ENCODE peak calls at places on chromosomes 11 and 22, in seven cellular contexts. One of them, this sample, is unnamed.

GRCh38 chr11:19727246-19727645 is 14.6 kb downstream of the NAV2 start:
- DNase-seq in left lung: no peak
- DNase-seq in DND-41: no peak
- DNase-seq in effector memory CD4-positive, alpha-beta T cell: no peak
- DNase-seq in breast epithelium: no peak
- DNase-seq in HFF-Myc: peak
- DNase-seq in GM12865: no peak
- DNase-seq in this sample: no peak

GRCh38 chr11:120135838-120136237 is 2.1 kb downstream of the TRIM29 start:
- DNase-seq in breast epithelium: no peak
- DNase-seq in DND-41: no peak
- DNase-seq in effector memory CD4-positive, alpha-beta T cell: no peak
- DNase-seq in left lung: no peak
- DNase-seq in GM12865: no peak
- DNase-seq in HFF-Myc: no peak
- DNase-seq in this sample: no peak

GRCh38 chr22:37060801-37061610 is 9.5 kb downstream of the KCTD17 start:
- DNase-seq in effector memory CD4-positive, alpha-beta T cell: no peak
- DNase-seq in breast epithelium: no peak
- DNase-seq in DND-41: no peak
- DNase-seq in HFF-Myc: no peak
- DNase-seq in left lung: no peak
- DNase-seq in GM12865: peak
- DNase-seq in this sample: no peak

GRCh38 chr11:72669527-72669926 is 4.7 kb downstream of the PDE2A start:
- DNase-seq in DND-41: no peak
- DNase-seq in HFF-Myc: no peak
- DNase-seq in breast epithelium: no peak
- DNase-seq in GM12865: peak
- DNase-seq in left lung: no peak
- DNase-seq in effector memory CD4-positive, alpha-beta T cell: no peak
- DNase-seq in this sample: no peak

GRCh38 chr22:20816559-20816958 is 42.1 kb downstream of the PI4KA start:
- DNase-seq in DND-41: no peak
- DNase-seq in left lung: no peak
- DNase-seq in breast epithelium: peak
- DNase-seq in GM12865: no peak
- DNase-seq in HFF-Myc: no peak
- DNase-seq in effector memory CD4-positive, alpha-beta T cell: no peak
- DNase-seq in this sample: no peak

GRCh38 chr11:92296138-92296515 is 71.5 kb downstream of the FAT3 start:
- DNase-seq in effector memory CD4-positive, alpha-beta T cell: no peak
- DNase-seq in breast epithelium: no peak
- DNase-seq in DND-41: no peak
- DNase-seq in HFF-Myc: peak
- DNase-seq in left lung: no peak
- DNase-seq in GM12865: no peak
- DNase-seq in this sample: no peak

GRCh38 chr11:64499261-64500004 is 91.6 kb upstream of the SLC22A12 start:
- DNase-seq in DND-41: no peak
- DNase-seq in GM12865: no peak
- DNase-seq in breast epithelium: no peak
- DNase-seq in effector memory CD4-positive, alpha-beta T cell: no peak
- DNase-seq in left lung: peak
- DNase-seq in HFF-Myc: no peak
- DNase-seq in this sample: peak

GRCh38 chr11:45282070-45282469 is 4.1 kb downstream of the SYT13 start:
- DNase-seq in left lung: no peak
- DNase-seq in breast epithelium: no peak
- DNase-seq in GM12865: no peak
- DNase-seq in DND-41: no peak
- DNase-seq in HFF-Myc: no peak
- DNase-seq in effector memory CD4-positive, alpha-beta T cell: no peak
- DNase-seq in this sample: no peak

GRCh38 chr11:26741036-26741435 is 19.2 kb upstream of the SLC5A12 start:
- DNase-seq in GM12865: no peak
- DNase-seq in effector memory CD4-positive, alpha-beta T cell: no peak
- DNase-seq in HFF-Myc: peak
- DNase-seq in left lung: no peak
- DNase-seq in DND-41: no peak
- DNase-seq in breast epithelium: no peak
- DNase-seq in this sample: no peak

GRCh38 chr11:110463153-110463552 is 33.4 kb downstream of the FDX1 start:
- DNase-seq in left lung: peak
- DNase-seq in breast epithelium: no peak
- DNase-seq in DND-41: peak
- DNase-seq in HFF-Myc: no peak
- DNase-seq in effector memory CD4-positive, alpha-beta T cell: no peak
- DNase-seq in GM12865: peak
- DNase-seq in this sample: no peak

GRCh38 chr11:34837246-34837856 is 78.8 kb downstream of the APIP start:
- DNase-seq in breast epithelium: no peak
- DNase-seq in effector memory CD4-positive, alpha-beta T cell: no peak
- DNase-seq in DND-41: no peak
- DNase-seq in GM12865: no peak
- DNase-seq in HFF-Myc: no peak
- DNase-seq in left lung: no peak
- DNase-seq in this sample: no peak

GRCh38 chr11:76415073-76415472 is 29.7 kb upstream of the EMSY start:
- DNase-seq in left lung: no peak
- DNase-seq in effector memory CD4-positive, alpha-beta T cell: no peak
- DNase-seq in DND-41: no peak
- DNase-seq in HFF-Myc: no peak
- DNase-seq in breast epithelium: no peak
- DNase-seq in GM12865: no peak
- DNase-seq in this sample: no peak

GRCh38 chr11:10856689-10857603 is 907 bp downstream of the ZBED5 start:
- DNase-seq in DND-41: no peak
- DNase-seq in GM12865: peak
- DNase-seq in HFF-Myc: no peak
- DNase-seq in left lung: no peak
- DNase-seq in breast epithelium: no peak
- DNase-seq in effector memory CD4-positive, alpha-beta T cell: no peak
- DNase-seq in this sample: peak

GRCh38 chr11:33775064-33775807 is 916 bp upstream of the FBXO3 start:
- DNase-seq in breast epithelium: no peak
- DNase-seq in DND-41: no peak
- DNase-seq in GM12865: no peak
- DNase-seq in left lung: no peak
- DNase-seq in effector memory CD4-positive, alpha-beta T cell: no peak
- DNase-seq in HFF-Myc: no peak
- DNase-seq in this sample: no peak

GRCh38 chr11:43376594-43376993 is 17.9 kb downstream of the TTC17 start:
- DNase-seq in DND-41: no peak
- DNase-seq in breast epithelium: no peak
- DNase-seq in effector memory CD4-positive, alpha-beta T cell: no peak
- DNase-seq in left lung: no peak
- DNase-seq in GM12865: no peak
- DNase-seq in HFF-Myc: peak
- DNase-seq in this sample: no peak

GRCh38 chr11:16902979-16903378 is 111.2 kb downstream of the PLEKHA7 start:
- DNase-seq in HFF-Myc: no peak
- DNase-seq in left lung: no peak
- DNase-seq in effector memory CD4-positive, alpha-beta T cell: no peak
- DNase-seq in GM12865: peak
- DNase-seq in breast epithelium: no peak
- DNase-seq in DND-41: no peak
- DNase-seq in this sample: no peak

GRCh38 chr11:2574043-2574552 is 125.7 kb downstream of the KCNQ1OT1 start:
- DNase-seq in GM12865: no peak
- DNase-seq in HFF-Myc: no peak
- DNase-seq in breast epithelium: peak
- DNase-seq in effector memory CD4-positive, alpha-beta T cell: no peak
- DNase-seq in DND-41: no peak
- DNase-seq in left lung: peak
- DNase-seq in this sample: no peak

GRCh38 chr11:65571940-65572339 is 398 bp upstream of the FAM89B start:
- DNase-seq in left lung: no peak
- DNase-seq in breast epithelium: no peak
- DNase-seq in HFF-Myc: no peak
- DNase-seq in effector memory CD4-positive, alpha-beta T cell: no peak
- DNase-seq in GM12865: no peak
- DNase-seq in DND-41: no peak
- DNase-seq in this sample: no peak

GRCh38 chr11:65569973-65570918 is at the start of gene ZNRD2:
- DNase-seq in DND-41: peak
- DNase-seq in left lung: peak
- DNase-seq in effector memory CD4-positive, alpha-beta T cell: peak
- DNase-seq in breast epithelium: peak
- DNase-seq in GM12865: peak
- DNase-seq in HFF-Myc: peak
- DNase-seq in this sample: peak

GRCh38 chr11:65569164-65569972 is 909 bp upstream of the ZNRD2 start:
- DNase-seq in effector memory CD4-positive, alpha-beta T cell: no peak
- DNase-seq in DND-41: no peak
- DNase-seq in HFF-Myc: no peak
- DNase-seq in left lung: no peak
- DNase-seq in GM12865: no peak
- DNase-seq in breast epithelium: no peak
- DNase-seq in this sample: no peak

GRCh38 chr11:65572356-65573043 is at the start of gene FAM89B:
- DNase-seq in GM12865: peak
- DNase-seq in left lung: peak
- DNase-seq in HFF-Myc: no peak
- DNase-seq in effector memory CD4-positive, alpha-beta T cell: peak
- DNase-seq in DND-41: peak
- DNase-seq in breast epithelium: peak
- DNase-seq in this sample: peak

DNA sequence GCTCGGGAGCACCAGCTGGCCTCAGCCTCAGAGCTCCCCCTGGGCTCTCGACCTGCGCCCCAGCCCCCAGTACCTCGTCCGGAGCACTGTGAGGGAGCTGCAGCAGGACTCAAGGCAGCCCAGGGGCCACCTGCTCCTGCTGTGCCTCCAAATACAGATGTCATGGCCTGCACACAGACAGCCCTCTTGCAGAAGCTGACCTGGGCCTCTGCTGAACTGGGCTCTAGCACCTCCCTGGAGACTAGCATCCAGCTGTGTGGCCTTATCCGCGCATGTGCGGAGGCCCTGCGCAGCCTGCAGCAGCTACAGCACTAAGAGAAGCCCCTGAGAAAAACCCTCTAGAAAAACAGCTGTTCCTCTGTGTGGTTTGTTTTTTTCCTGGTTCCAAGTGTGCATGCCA is 918 bp upstream of the FAM89B start:
- DNase-seq in GM12865: no peak
- DNase-seq in DND-41: no peak
- DNase-seq in left lung: no peak
- DNase-seq in HFF-Myc: no peak
- DNase-seq in breast epithelium: no peak
- DNase-seq in effector memory CD4-positive, alpha-beta T cell: no peak
- DNase-seq in this sample: no peak
- H3K4me3 ChIP-seq in GM12865: peak
- H3K4me3 ChIP-seq in DND-41: peak
- H3K4me3 ChIP-seq in left lung: no peak
- H3K4me3 ChIP-seq in HFF-Myc: peak
- H3K4me3 ChIP-seq in breast epithelium: peak
- H3K4me3 ChIP-seq in effector memory CD4-positive, alpha-beta T cell: peak
- H3K4me3 ChIP-seq in this sample: peak

GRCh38 chr22:50481440-50482106 is at the start of gene ADM2:
- DNase-seq in breast epithelium: no peak
- DNase-seq in left lung: peak
- DNase-seq in effector memory CD4-positive, alpha-beta T cell: peak
- DNase-seq in HFF-Myc: no peak
- DNase-seq in GM12865: no peak
- DNase-seq in DND-41: no peak
- DNase-seq in this sample: no peak
- H3K4me3 ChIP-seq in breast epithelium: peak
- H3K4me3 ChIP-seq in left lung: peak
- H3K4me3 ChIP-seq in effector memory CD4-positive, alpha-beta T cell: peak
- H3K4me3 ChIP-seq in HFF-Myc: peak
- H3K4me3 ChIP-seq in GM12865: peak
- H3K4me3 ChIP-seq in DND-41: no peak
- H3K4me3 ChIP-seq in this sample: peak

GRCh38 chr22:42792909-42793847 is 63.9 kb downstream of the ARFGAP3 start:
- DNase-seq in left lung: peak
- DNase-seq in effector memory CD4-positive, alpha-beta T cell: no peak
- DNase-seq in GM12865: no peak
- DNase-seq in breast epithelium: no peak
- DNase-seq in HFF-Myc: no peak
- DNase-seq in DND-41: no peak
- DNase-seq in this sample: no peak

GRCh38 chr22:42792453-42792908 is 64.6 kb downstream of the ARFGAP3 start:
- DNase-seq in left lung: no peak
- DNase-seq in breast epithelium: no peak
- DNase-seq in DND-41: no peak
- DNase-seq in GM12865: no peak
- DNase-seq in HFF-Myc: no peak
- DNase-seq in effector memory CD4-positive, alpha-beta T cell: no peak
- DNase-seq in this sample: no peak

GRCh38 chr22:42794551-42795510 is 62.2 kb downstream of the ARFGAP3 start:
- DNase-seq in HFF-Myc: no peak
- DNase-seq in effector memory CD4-positive, alpha-beta T cell: no peak
- DNase-seq in DND-41: no peak
- DNase-seq in breast epithelium: peak
- DNase-seq in GM12865: no peak
- DNase-seq in left lung: peak
- DNase-seq in this sample: no peak

GRCh38 chr22:42793848-42794405 is 63.1 kb downstream of the ARFGAP3 start:
- DNase-seq in HFF-Myc: no peak
- DNase-seq in effector memory CD4-positive, alpha-beta T cell: no peak
- DNase-seq in breast epithelium: peak
- DNase-seq in DND-41: no peak
- DNase-seq in left lung: peak
- DNase-seq in GM12865: no peak
- DNase-seq in this sample: no peak

DNA sequence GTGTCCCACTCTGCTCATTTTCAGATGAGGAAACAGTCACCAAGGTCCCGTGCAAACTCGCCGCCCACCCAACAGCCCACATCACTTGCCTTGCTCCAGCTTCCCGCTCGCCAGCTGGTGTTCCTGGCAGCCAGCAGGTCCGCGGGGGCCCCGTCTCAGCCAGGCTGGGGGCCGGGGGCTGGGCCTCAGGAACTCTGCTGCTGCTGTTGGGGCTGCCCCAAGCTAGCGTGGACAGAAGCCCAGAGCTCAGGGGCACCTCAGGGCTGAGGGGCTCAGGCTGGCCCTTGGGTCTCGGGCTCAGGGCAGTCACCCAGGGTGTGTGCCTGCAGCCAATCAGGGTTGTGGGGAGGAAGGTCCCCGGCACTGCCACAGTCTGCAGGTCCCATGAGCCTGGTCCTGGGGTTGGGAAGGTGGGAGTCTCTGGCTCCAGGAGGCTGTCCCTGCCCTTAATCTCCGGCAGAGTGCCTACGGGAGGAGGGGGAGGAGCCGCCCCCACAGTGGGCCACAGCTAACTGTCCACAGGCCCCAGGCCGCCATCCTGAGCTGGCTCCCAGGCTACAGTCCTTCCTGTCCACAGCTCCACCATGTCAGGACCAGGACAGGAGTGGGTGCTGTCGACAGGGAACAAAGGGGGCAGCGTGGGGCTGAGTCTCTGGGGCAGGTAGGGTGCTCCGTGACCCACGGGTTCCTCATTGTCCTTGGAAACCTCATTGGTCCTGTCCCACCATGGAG is 65.2 kb downstream of the ARFGAP3 start:
- DNase-seq in breast epithelium: no peak
- DNase-seq in effector memory CD4-positive, alpha-beta T cell: no peak
- DNase-seq in left lung: peak
- DNase-seq in HFF-Myc: no peak
- DNase-seq in DND-41: no peak
- DNase-seq in GM12865: no peak
- DNase-seq in this sample: no peak
- H3K4me3 ChIP-seq in breast epithelium: no peak
- H3K4me3 ChIP-seq in effector memory CD4-positive, alpha-beta T cell: no peak
- H3K4me3 ChIP-seq in left lung: no peak
- H3K4me3 ChIP-seq in HFF-Myc: no peak
- H3K4me3 ChIP-seq in DND-41: no peak
- H3K4me3 ChIP-seq in GM12865: no peak
- H3K4me3 ChIP-seq in this sample: no peak

GRCh38 chr22:38468761-38469305 is 937 bp downstream of the KDELR3 start:
- DNase-seq in HFF-Myc: no peak
- DNase-seq in GM12865: no peak
- DNase-seq in DND-41: no peak
- DNase-seq in breast epithelium: no peak
- DNase-seq in effector memory CD4-positive, alpha-beta T cell: no peak
- DNase-seq in left lung: peak
- DNase-seq in this sample: no peak
- H3K4me3 ChIP-seq in HFF-Myc: peak
- H3K4me3 ChIP-seq in GM12865: no peak
- H3K4me3 ChIP-seq in DND-41: no peak
- H3K4me3 ChIP-seq in breast epithelium: peak
- H3K4me3 ChIP-seq in effector memory CD4-positive, alpha-beta T cell: no peak
- H3K4me3 ChIP-seq in left lung: peak
- H3K4me3 ChIP-seq in this sample: no peak